ENCODE peak calls at places on chromosome 6, in six cellular contexts. W is WTC11, Z is A549, Q is H1, S is HepG2, N is K562. U is an unnamed sample.

GRCh38 chr6:158725704-158726103 is 75.8 kb downstream of the SYTL3 start:
- DNase-seq in W (no peak), Q (no peak), N (no peak), Z (no peak), S (no peak), U (no peak)

GRCh38 chr6:117781550-117781949 is 106.3 kb downstream of the NUS1 start:
- DNase-seq in S (no peak), N (no peak), W (no peak), Z (no peak), Q (no peak), U (no peak)

GRCh38 chr6:118940770-118941169 is 5.8 kb upstream of the MCM9 start:
- DNase-seq in N (no peak), S (no peak), Z (no peak), Q (no peak), W (no peak), U (no peak)

GRCh38 chr6:131721161-131721560 is 10.3 kb upstream of the CTAGE9 start:
- DNase-seq in W (no peak), N (no peak), Z (no peak), Q (no peak), S (no peak), U (no peak)

GRCh38 chr6:128696651-128697391 is 176.4 kb upstream of the PTPRK start:
- DNase-seq in Z (peak; percentile 23), S (no peak), Q (no peak), W (no peak), N (no peak), U (peak; percentile 83)

GRCh38 chr6:135458051-135458450 is 39.5 kb downstream of the AHI1 start:
- DNase-seq in N (no peak), W (no peak), S (no peak), Z (no peak), Q (no peak), U (no peak)

GRCh38 chr6:106546322-106547052 is 82.8 kb downstream of the RTN4IP1 start:
- DNase-seq in N (no peak), W (no peak), S (peak; percentile 36), Q (no peak), Z (peak; percentile 45), U (no peak)

GRCh38 chr6:91653954-91654843 is 1067.3 kb upstream of the MAP3K7 start:
- DNase-seq in N (no peak), S (no peak), Q (no peak), Z (no peak), W (no peak), U (no peak)

GRCh38 chr6:41818271-41819054 is 31.0 kb downstream of the TOMM6 start:
- DNase-seq in N (peak; percentile 70), S (no peak), Q (no peak), Z (no peak), W (no peak), U (peak; percentile 21)

GRCh38 chr6:104527761-104528415 is 331.8 kb downstream of the HACE1 start:
- DNase-seq in S (peak; percentile 24), N (peak; percentile 25), W (peak; percentile 64), Z (peak; percentile 20), Q (peak; percentile 15), U (no peak)

GRCh38 chr6:113672691-113673149 is 184.4 kb upstream of the MARCKS start:
- DNase-seq in S (peak; percentile 23), W (no peak), Z (no peak), N (no peak), Q (no peak), U (peak; percentile 51)

GRCh38 chr6:166957087-166957804 is 896 bp upstream of the RNASET2 start:
- DNase-seq in W (peak; percentile 21), S (peak; percentile 87), Z (no peak), N (peak; percentile 47), Q (no peak), U (no peak)

GRCh38 chr6:112372213-112372806 is 25.2 kb downstream of the RFPL4B start:
- DNase-seq in N (no peak), Q (no peak), W (no peak), S (no peak), Z (peak; percentile 9), U (peak; percentile 49)

GRCh38 chr6:138736640-138737039 is 36.9 kb upstream of the CCDC28A start:
- DNase-seq in Q (no peak), Z (no peak), W (no peak), S (no peak), N (no peak), U (no peak)

GRCh38 chr6:14635195-14635594 is 517.6 kb downstream of the CD83 start:
- DNase-seq in W (no peak), N (no peak), S (no peak), Q (no peak), Z (no peak), U (no peak)

GRCh38 chr6:24902782-24903181 is 33.0 kb downstream of the RIPOR2 start:
- DNase-seq in S (no peak), Z (no peak), N (no peak), W (no peak), Q (no peak), U (no peak)

GRCh38 chr6:32074996-32075532 is 34.1 kb downstream of the TNXB start:
- DNase-seq in N (no peak), S (no peak), Z (no peak), Q (no peak), W (no peak), U (no peak)

GRCh38 chr6:109308018-109308492 is 74.2 kb downstream of the CD164 start:
- DNase-seq in Z (peak; percentile 64), W (no peak), S (peak; percentile 31), N (peak; percentile 79), Q (no peak), U (no peak)

GRCh38 chr6:149888659-149889058 is 9.3 kb downstream of the RAET1E start:
- DNase-seq in W (no peak), Z (peak; percentile 33), Q (no peak), S (no peak), N (no peak), U (no peak)

GRCh38 chr6:125808060-125808459 is 17.3 kb downstream of the NCOA7 start:
- DNase-seq in Q (no peak), N (no peak), W (no peak), S (no peak), Z (no peak), U (no peak)

GRCh38 chr6:29447670-29448069 is 8.6 kb downstream of the OR10C1 start:
- DNase-seq in Z (no peak), W (no peak), N (no peak), S (no peak), Q (peak; percentile 29), U (no peak)

GRCh38 chr6:87237804-87238203 is 82.4 kb downstream of the ZNF292 start:
- DNase-seq in Q (no peak), N (peak; percentile 17), S (peak; percentile 9), Z (peak; percentile 4), W (no peak), U (peak; percentile 30)

GRCh38 chr6:127352519-127352918 is 9.1 kb upstream of the ECHDC1 start:
- DNase-seq in W (no peak), S (no peak), Q (no peak), Z (no peak), N (no peak), U (no peak)

DNA sequence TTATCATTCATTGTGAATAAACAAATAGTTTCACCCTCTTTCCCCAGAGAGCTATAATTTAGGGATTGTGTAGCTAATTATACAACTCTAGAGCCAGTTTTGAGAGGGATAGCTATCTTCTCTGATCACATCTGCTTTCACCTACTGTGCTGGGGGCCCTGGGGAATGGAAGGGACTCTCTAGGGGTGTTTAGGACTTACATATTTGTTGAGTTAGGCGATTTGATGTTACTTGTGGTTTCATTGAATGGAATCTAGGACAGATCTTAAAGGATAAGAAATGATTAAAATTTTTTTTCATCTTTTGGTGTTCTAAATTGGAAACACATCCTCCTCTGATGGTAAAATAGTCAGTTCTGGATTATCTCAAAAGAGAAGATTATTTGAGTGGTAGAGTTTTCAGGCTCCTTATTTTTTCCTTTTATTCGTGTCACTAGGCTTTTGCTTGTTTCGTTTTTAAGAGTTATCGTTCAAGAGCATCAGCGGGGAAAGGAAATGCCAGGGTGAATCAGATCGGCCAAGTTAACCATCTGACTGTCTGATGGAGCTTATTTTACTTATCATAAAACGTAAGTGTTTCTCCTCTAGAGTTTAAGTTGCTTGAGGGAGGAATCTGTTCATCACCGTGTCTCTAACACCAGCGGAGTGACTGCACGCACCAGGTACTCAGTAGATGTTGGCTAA is 236.7 kb downstream of the FARS2 start:
- DNase-seq in N (no peak), W (no peak), S (no peak), Z (no peak), Q (no peak), U (peak; percentile 14)
- TF ChIP-seq JUN in N (no peak), W (no peak), S (no peak), Z (no peak), Q (no peak), U (peak; percentile 18)

GRCh38 chr6:10861086-10861485 is 20.8 kb downstream of the GCM2 start:
- DNase-seq in W (no peak), S (no peak), N (no peak), Q (no peak), Z (no peak), U (no peak)

GRCh38 chr6:10850728-10851127 is 12.4 kb upstream of the MAK start:
- DNase-seq in W (no peak), S (no peak), Q (no peak), N (peak; percentile 51), Z (no peak), U (no peak)

GRCh38 chr6:10857259-10857658 is 18.9 kb upstream of the MAK start:
- DNase-seq in Z (no peak), Q (no peak), W (no peak), S (no peak), N (no peak), U (no peak)

GRCh38 chr6:10852281-10852965 is 14.1 kb upstream of the MAK start:
- DNase-seq in Q (no peak), W (no peak), S (no peak), Z (no peak), N (no peak), U (no peak)

GRCh38 chr6:10855233-10855632 is 16.9 kb upstream of the MAK start:
- DNase-seq in N (no peak), S (no peak), W (no peak), Z (no peak), Q (peak; percentile 9), U (no peak)
- TF ChIP-seq JUN in N (no peak), S (no peak), W (no peak), Z (no peak), Q (no peak), U (no peak)

GRCh38 chr6:22598386-22598785 is 29.0 kb downstream of the HDGFL1 start:
- DNase-seq in N (no peak), S (no peak), Q (no peak), W (no peak), Z (no peak), U (no peak)
- TF ChIP-seq JUN in N (no peak), S (no peak), Q (no peak), W (no peak), Z (no peak), U (no peak)

GRCh38 chr6:16282370-16282769 is 44.0 kb downstream of the GMPR start:
- DNase-seq in Q (no peak), S (no peak), W (no peak), Z (no peak), N (no peak), U (no peak)
- TF ChIP-seq JUN in Q (no peak), S (no peak), W (no peak), Z (no peak), N (no peak), U (no peak)